ENCODE peak calls at places on chromosomes 12 and 14, in eight cellular contexts. K is endothelial cell; N is frontal cortex; A is DMS53; G is GM23248; C is C1 segment of cervical spinal cord; S is stimulated activated CD8-positive, alpha-beta memory T cell treated with anti-CD3 and anti-CD28 coated beads, Interleukin-15, amount 100 ng/mL, for 24 hours; Z is WERI-Rb-1. L is an unnamed sample.

GRCh38 chr12:728781-729180 is 23.6 kb upstream of the WNK1 start:
- DNase-seq in K (no peak), C (no peak), N (no peak), S (no peak), G (no peak), Z (no peak), A (no peak), L (no peak)

GRCh38 chr14:71591929-71592328 is 340.3 kb upstream of the RGS6 start:
- DNase-seq in C (no peak), K (no peak), G (peak; percentile 90), N (no peak), S (no peak), Z (no peak), A (no peak), L (no peak)

GRCh38 chr12:112107728-112108447 is 695 bp downstream of the NAA25 start:
- DNase-seq in S (no peak), N (no peak), A (peak; percentile 74), K (peak; percentile 33), G (peak; percentile 54), Z (peak; percentile 29), C (peak; percentile 14), L (peak; percentile 44)

GRCh38 chr12:25789520-25789919 is 169.0 kb upstream of the RASSF8 start:
- DNase-seq in C (no peak), Z (no peak), A (no peak), K (no peak), N (no peak), S (no peak), G (peak; percentile 22), L (no peak)

GRCh38 chr12:39946361-39946948 is 159.4 kb downstream of the SLC2A13 start:
- DNase-seq in N (no peak), S (no peak), Z (peak; percentile 29), C (no peak), K (no peak), A (no peak), G (no peak), L (no peak)

GRCh38 chr12:28963554-28963953 is 185.5 kb upstream of the FAR2 start:
- DNase-seq in N (no peak), C (no peak), S (no peak), Z (no peak), G (peak; percentile 66), K (no peak), A (peak; percentile 78), L (peak; percentile 56)

GRCh38 chr12:108468149-108468968 is 46.7 kb upstream of the FICD start:
- DNase-seq in S (no peak), G (peak; percentile 56), C (no peak), Z (no peak), A (peak; percentile 26), N (peak; percentile 31), K (peak; percentile 60), L (peak; percentile 60)

GRCh38 chr12:5554711-5555110 is 122.8 kb downstream of the NTF3 start:
- DNase-seq in A (no peak), N (no peak), C (no peak), Z (no peak), K (no peak), G (peak; percentile 40), S (no peak), L (no peak)

GRCh38 chr14:55731881-55732498 is 152.0 kb downstream of the KTN1 start:
- DNase-seq in N (no peak), S (no peak), C (no peak), A (peak; percentile 60), K (peak; percentile 59), G (peak; percentile 42), Z (peak; percentile 53), L (peak; percentile 45)

GRCh38 chr12:53674977-53675700 is 744 bp downstream of the ATP5MC2 start:
- DNase-seq in N (no peak), Z (no peak), S (no peak), C (no peak), G (peak; percentile 64), K (no peak), A (no peak), L (peak; percentile 15)

GRCh38 chr12:8088574-8088973 is 6.5 kb downstream of the NECAP1 start:
- DNase-seq in N (no peak), K (no peak), C (no peak), G (no peak), A (no peak), S (no peak), Z (peak; percentile 32), L (no peak)

GRCh38 chr12:6615802-6616201 is 8.6 kb upstream of the CHD4 start:
- DNase-seq in C (no peak), S (no peak), K (no peak), G (no peak), Z (no peak), N (no peak), A (no peak), L (no peak)

GRCh38 chr14:104687601-104688504 is 1.6 kb upstream of the INF2 start:
- DNase-seq in S (no peak), G (peak; percentile 49), N (no peak), C (no peak), K (no peak), Z (no peak), A (peak; percentile 92), L (peak; percentile 86)

GRCh38 chr12:110850762-110851161 is 4.0 kb downstream of the CCDC63 start:
- DNase-seq in G (no peak), A (no peak), K (no peak), Z (no peak), C (no peak), S (no peak), N (no peak), L (no peak)

GRCh38 chr12:98418357-98419075 is 96.9 kb upstream of the TMPO start:
- DNase-seq in A (no peak), C (no peak), K (no peak), S (no peak), Z (no peak), N (no peak), G (peak; percentile 99), L (peak; percentile 66)

GRCh38 chr14:51704465-51705050 is 52.8 kb downstream of the FRMD6 start:
- DNase-seq in A (no peak), K (peak; percentile 6), G (no peak), Z (no peak), C (no peak), N (no peak), S (no peak), L (peak; percentile 2)

GRCh38 chr12:69397978-69398377 is 38.4 kb downstream of the YEATS4 start:
- DNase-seq in S (no peak), C (no peak), K (no peak), Z (no peak), A (no peak), G (peak; percentile 74), N (no peak), L (no peak)

GRCh38 chr14:32013083-32013482 is 64.0 kb upstream of the ARHGAP5 start:
- DNase-seq in N (no peak), S (no peak), K (no peak), C (no peak), A (peak; percentile 27), G (no peak), Z (peak; percentile 24), L (no peak)

GRCh38 chr14:99966030-99966429 is 99.2 kb upstream of the EVL start:
- DNase-seq in S (no peak), G (no peak), K (no peak), A (no peak), Z (no peak), N (no peak), C (no peak), L (no peak)

GRCh38 chr14:104148433-104149277 is 10.3 kb downstream of the KIF26A start:
- DNase-seq in A (no peak), S (no peak), N (no peak), G (no peak), Z (no peak), C (no peak), K (no peak), L (no peak)

GRCh38 chr14:75050852-75051555 is at the start of gene MLH3:
- DNase-seq in K (peak; percentile 83), Z (peak; percentile 89), C (peak; percentile 76), S (peak; percentile 56), N (peak; percentile 81), G (peak; percentile 88), A (peak; percentile 91), L (peak; percentile 86)

GRCh38 chr12:27779416-27779815 is 617 bp upstream of the KLHL42 start:
- DNase-seq in Z (peak; percentile 62), K (peak; percentile 5), S (no peak), A (peak; percentile 77), N (peak; percentile 33), C (peak; percentile 65), G (peak; percentile 39), L (peak; percentile 34)

GRCh38 chr14:96125536-96125935 is 79.1 kb upstream of the BDKRB2 start:
- DNase-seq in A (peak; percentile 30), S (no peak), N (no peak), G (no peak), Z (no peak), K (no peak), C (no peak), L (no peak)

GRCh38 chr12:126385785-126386184 is 1320.5 kb downstream of the AACS start:
- DNase-seq in A (no peak), G (peak; percentile 3), K (no peak), Z (no peak), C (no peak), N (no peak), S (no peak), L (no peak)

GRCh38 chr14:20454359-20454644 is 310 bp downstream of the OSGEP start:
- DNase-seq in N (no peak), G (peak; percentile 89), K (no peak), A (no peak), S (no peak), C (no peak), Z (no peak), L (no peak)

GRCh38 chr12:49413010-49413409 is 45.7 kb downstream of the SPATS2 start:
- DNase-seq in A (no peak), N (no peak), C (no peak), G (peak; percentile 26), Z (no peak), S (no peak), K (no peak), L (no peak)

L was measured in HT-29.